ENCODE peak calls at places on chromosomes 12 and 14, in four cellular contexts. H, W, M and F are unnamed samples.

GRCh38 chr12:109065154-109065852 is 12.9 kb downstream of the USP30 start:
- DNase-seq in H (no peak), W (peak; percentile 7), M (no peak), F (no peak)

GRCh38 chr14:94322648-94323570 is at the start of gene SERPINA6:
- DNase-seq in H (peak; percentile 73), W (peak; percentile 78), M (no peak), F (peak; percentile 37)

GRCh38 chr12:19972325-19973288 is 395.7 kb upstream of the PDE3A start:
- DNase-seq in H (no peak), W (no peak), M (no peak), F (peak; percentile 8)

GRCh38 chr12:105812356-105812755 is 326.4 kb downstream of the NUAK1 start:
- DNase-seq in H (no peak), W (no peak), M (no peak), F (no peak)

GRCh38 chr12:38157274-38157932 is 159.2 kb upstream of the ALG10B start:
- DNase-seq in H (no peak), W (no peak), M (no peak), F (no peak)

GRCh38 chr12:68086019-68086603 is 73.4 kb downstream of the IFNG start:
- DNase-seq in H (no peak), W (no peak), M (no peak), F (no peak)

GRCh38 chr14:105492966-105493871 is 2.2 kb downstream of the TEDC1 start:
- DNase-seq in H (no peak), W (no peak), M (no peak), F (no peak)

GRCh38 chr12:123223241-123223668 is 9.7 kb downstream of the MPHOSPH9 start:
- DNase-seq in H (no peak), W (no peak), M (no peak), F (no peak)

GRCh38 chr14:76133103-76133502 is 18.6 kb upstream of the GPATCH2L start:
- DNase-seq in H (peak; percentile 13), W (peak; percentile 50), M (peak; percentile 30), F (no peak)

GRCh38 chr14:94129758-94130414 is 482 bp upstream of the IFI27L2 start:
- DNase-seq in H (peak; percentile 68), W (peak; percentile 61), M (peak; percentile 36), F (no peak)

GRCh38 chr14:76486251-76486743 is 110.4 kb downstream of the ESRRB start:
- DNase-seq in H (no peak), W (no peak), M (no peak), F (no peak)

GRCh38 chr14:99730876-99731351 is 46.8 kb downstream of the CYP46A1 start:
- DNase-seq in H (no peak), W (no peak), M (no peak), F (no peak)

GRCh38 chr14:49858383-49858782 is 5.8 kb upstream of the NEMF start:
- DNase-seq in H (no peak), W (no peak), M (no peak), F (no peak)

GRCh38 chr14:37655418-37655817 is 60.0 kb downstream of the TTC6 start:
- DNase-seq in H (peak; percentile 60), W (peak; percentile 21), M (no peak), F (peak; percentile 13)

GRCh38 chr12:100455896-100456295 is 17.8 kb upstream of the NR1H4 start:
- DNase-seq in H (no peak), W (no peak), M (no peak), F (no peak)

GRCh38 chr12:75260316-75260715 is 50.7 kb upstream of the KCNC2 start:
- DNase-seq in H (peak; percentile 33), W (peak; percentile 24), M (no peak), F (peak; percentile 58)

GRCh38 chr14:71029236-71029781 is 122.0 kb downstream of the PCNX1 start:
- DNase-seq in H (no peak), W (no peak), M (no peak), F (no peak)

GRCh38 chr14:105349992-105350391 is 35.4 kb downstream of the PACS2 start:
- DNase-seq in H (no peak), W (no peak), M (no peak), F (no peak)

GRCh38 chr12:122961551-122962329 is 4.5 kb downstream of the ABCB9 start:
- DNase-seq in H (no peak), W (no peak), M (no peak), F (no peak)

GRCh38 chr12:38985961-38986360 is 80.6 kb upstream of the CPNE8 start:
- DNase-seq in H (no peak), W (no peak), M (no peak), F (no peak)

GRCh38 chr14:23128969-23129758 is 10.1 kb upstream of the CEBPE start:
- DNase-seq in H (no peak), W (no peak), M (no peak), F (no peak)

GRCh38 chr12:7161811-7162210 is 27.7 kb upstream of the PEX5 start:
- DNase-seq in H (no peak), W (no peak), M (no peak), F (no peak)

GRCh38 chr12:92675092-92675865 is 27.5 kb upstream of the PLEKHG7 start:
- DNase-seq in H (peak; percentile 67), W (no peak), M (no peak), F (peak; percentile 13)

GRCh38 chr12:91616401-91616800 is 433.8 kb upstream of the DCN start:
- DNase-seq in H (no peak), W (no peak), M (no peak), F (no peak)

GRCh38 chr12:121630791-121631190 is 4.5 kb downstream of the ORAI1 start:
- DNase-seq in H (no peak), W (no peak), M (no peak), F (no peak)

GRCh38 chr14:34911209-34912150 is 36.3 kb upstream of the BAZ1A start:
- DNase-seq in H (no peak), W (peak; percentile 86), M (peak; percentile 35), F (peak; percentile 30)

GRCh38 chr12:57016348-57016747 is at the start of gene TAC3:
- DNase-seq in H (no peak), W (no peak), M (no peak), F (no peak)

GRCh38 chr12:116166306-116166705 is 111.2 kb downstream of the MED13L start:
- DNase-seq in H (no peak), W (no peak), M (no peak), F (no peak)

GRCh38 chr12:45907955-45908354 is 82.4 kb downstream of the SCAF11 start:
- DNase-seq in H (no peak), W (no peak), M (no peak), F (no peak)